ENCODE peak calls at places on chromosomes 6 and 20, in six cellular contexts. One of them, this sample, is unnamed.

GRCh38 chr20:346640-347316 is at the start of gene NRSN2:
- DNase-seq in NT2/D1: no peak
- DNase-seq in stomach: peak
- DNase-seq in NCI-H1694 treated with DMSO at 0.1 percent for 48 hours: peak
- DNase-seq in iris pigment epithelial cell: peak
- DNase-seq in activated T-cell treated with anti-CD3 and anti-CD28 coated beads for 1 hour: no peak
- DNase-seq in this sample: peak

GRCh38 chr20:15902493-15902892 is 670.8 kb downstream of the KIF16B start:
- DNase-seq in NT2/D1: peak
- DNase-seq in stomach: no peak
- DNase-seq in NCI-H1694 treated with DMSO at 0.1 percent for 48 hours: no peak
- DNase-seq in iris pigment epithelial cell: no peak
- DNase-seq in activated T-cell treated with anti-CD3 and anti-CD28 coated beads for 1 hour: no peak
- DNase-seq in this sample: no peak

GRCh38 chr20:4008877-4009276 is 6.5 kb downstream of the RNF24 start:
- DNase-seq in NT2/D1: no peak
- DNase-seq in stomach: no peak
- DNase-seq in NCI-H1694 treated with DMSO at 0.1 percent for 48 hours: no peak
- DNase-seq in iris pigment epithelial cell: no peak
- DNase-seq in activated T-cell treated with anti-CD3 and anti-CD28 coated beads for 1 hour: no peak
- DNase-seq in this sample: no peak

GRCh38 chr6:68834561-68834960 is 199.5 kb downstream of the ADGRB3 start:
- DNase-seq in NT2/D1: no peak
- DNase-seq in stomach: no peak
- DNase-seq in NCI-H1694 treated with DMSO at 0.1 percent for 48 hours: no peak
- DNase-seq in iris pigment epithelial cell: peak
- DNase-seq in activated T-cell treated with anti-CD3 and anti-CD28 coated beads for 1 hour: no peak
- DNase-seq in this sample: peak

GRCh38 chr6:109720336-109720735 is 29.2 kb downstream of the FIG4 start:
- DNase-seq in NT2/D1: no peak
- DNase-seq in stomach: no peak
- DNase-seq in NCI-H1694 treated with DMSO at 0.1 percent for 48 hours: no peak
- DNase-seq in iris pigment epithelial cell: no peak
- DNase-seq in activated T-cell treated with anti-CD3 and anti-CD28 coated beads for 1 hour: no peak
- DNase-seq in this sample: no peak

GRCh38 chr6:136685540-136686108 is 106.7 kb downstream of the MAP3K5 start:
- DNase-seq in NT2/D1: no peak
- DNase-seq in stomach: no peak
- DNase-seq in NCI-H1694 treated with DMSO at 0.1 percent for 48 hours: no peak
- DNase-seq in iris pigment epithelial cell: no peak
- DNase-seq in activated T-cell treated with anti-CD3 and anti-CD28 coated beads for 1 hour: no peak
- DNase-seq in this sample: no peak

GRCh38 chr6:137958809-137959565 is 91.9 kb downstream of the TNFAIP3 start:
- DNase-seq in NT2/D1: no peak
- DNase-seq in stomach: no peak
- DNase-seq in NCI-H1694 treated with DMSO at 0.1 percent for 48 hours: peak
- DNase-seq in iris pigment epithelial cell: peak
- DNase-seq in activated T-cell treated with anti-CD3 and anti-CD28 coated beads for 1 hour: no peak
- DNase-seq in this sample: no peak

GRCh38 chr20:1185781-1186334 is 1.1 kb upstream of the TMEM74B start:
- DNase-seq in NT2/D1: peak
- DNase-seq in stomach: peak
- DNase-seq in NCI-H1694 treated with DMSO at 0.1 percent for 48 hours: no peak
- DNase-seq in iris pigment epithelial cell: peak
- DNase-seq in activated T-cell treated with anti-CD3 and anti-CD28 coated beads for 1 hour: peak
- DNase-seq in this sample: peak

GRCh38 chr6:26234421-26235239 is 130.4 kb upstream of the BTN3A2 start:
- DNase-seq in NT2/D1: peak
- DNase-seq in stomach: peak
- DNase-seq in NCI-H1694 treated with DMSO at 0.1 percent for 48 hours: no peak
- DNase-seq in iris pigment epithelial cell: peak
- DNase-seq in activated T-cell treated with anti-CD3 and anti-CD28 coated beads for 1 hour: peak
- DNase-seq in this sample: peak

GRCh38 chr6:41818271-41819054 is 31.0 kb downstream of the TOMM6 start:
- DNase-seq in NT2/D1: no peak
- DNase-seq in stomach: no peak
- DNase-seq in NCI-H1694 treated with DMSO at 0.1 percent for 48 hours: no peak
- DNase-seq in iris pigment epithelial cell: peak
- DNase-seq in activated T-cell treated with anti-CD3 and anti-CD28 coated beads for 1 hour: no peak
- DNase-seq in this sample: no peak

GRCh38 chr6:74645108-74645849 is 560.6 kb downstream of the COL12A1 start:
- DNase-seq in NT2/D1: peak
- DNase-seq in stomach: no peak
- DNase-seq in NCI-H1694 treated with DMSO at 0.1 percent for 48 hours: no peak
- DNase-seq in iris pigment epithelial cell: no peak
- DNase-seq in activated T-cell treated with anti-CD3 and anti-CD28 coated beads for 1 hour: no peak
- DNase-seq in this sample: no peak

GRCh38 chr6:73169633-73170032 is 55.7 kb downstream of the KHDC1L start:
- DNase-seq in NT2/D1: no peak
- DNase-seq in stomach: no peak
- DNase-seq in NCI-H1694 treated with DMSO at 0.1 percent for 48 hours: no peak
- DNase-seq in iris pigment epithelial cell: no peak
- DNase-seq in activated T-cell treated with anti-CD3 and anti-CD28 coated beads for 1 hour: no peak
- DNase-seq in this sample: no peak

GRCh38 chr6:105648276-105648675 is 245.4 kb upstream of the PREP start:
- DNase-seq in NT2/D1: no peak
- DNase-seq in stomach: no peak
- DNase-seq in NCI-H1694 treated with DMSO at 0.1 percent for 48 hours: no peak
- DNase-seq in iris pigment epithelial cell: no peak
- DNase-seq in activated T-cell treated with anti-CD3 and anti-CD28 coated beads for 1 hour: no peak
- DNase-seq in this sample: no peak

GRCh38 chr6:11744753-11745152 is 33.9 kb downstream of the ADTRP start:
- DNase-seq in NT2/D1: no peak
- DNase-seq in stomach: peak
- DNase-seq in NCI-H1694 treated with DMSO at 0.1 percent for 48 hours: no peak
- DNase-seq in iris pigment epithelial cell: peak
- DNase-seq in activated T-cell treated with anti-CD3 and anti-CD28 coated beads for 1 hour: no peak
- DNase-seq in this sample: no peak

GRCh38 chr6:16184554-16184953 is 53.8 kb upstream of the GMPR start:
- DNase-seq in NT2/D1: no peak
- DNase-seq in stomach: no peak
- DNase-seq in NCI-H1694 treated with DMSO at 0.1 percent for 48 hours: no peak
- DNase-seq in iris pigment epithelial cell: no peak
- DNase-seq in activated T-cell treated with anti-CD3 and anti-CD28 coated beads for 1 hour: no peak
- DNase-seq in this sample: no peak

GRCh38 chr20:1171461-1172093 is 13.2 kb downstream of the TMEM74B start:
- DNase-seq in NT2/D1: peak
- DNase-seq in stomach: no peak
- DNase-seq in NCI-H1694 treated with DMSO at 0.1 percent for 48 hours: no peak
- DNase-seq in iris pigment epithelial cell: peak
- DNase-seq in activated T-cell treated with anti-CD3 and anti-CD28 coated beads for 1 hour: no peak
- DNase-seq in this sample: no peak

GRCh38 chr6:89289710-89290109 is 25.4 kb downstream of the GABRR2 start:
- DNase-seq in NT2/D1: no peak
- DNase-seq in stomach: no peak
- DNase-seq in NCI-H1694 treated with DMSO at 0.1 percent for 48 hours: no peak
- DNase-seq in iris pigment epithelial cell: no peak
- DNase-seq in activated T-cell treated with anti-CD3 and anti-CD28 coated beads for 1 hour: no peak
- DNase-seq in this sample: no peak

GRCh38 chr6:67952121-67952520 is 683.0 kb upstream of the ADGRB3 start:
- DNase-seq in NT2/D1: no peak
- DNase-seq in stomach: no peak
- DNase-seq in NCI-H1694 treated with DMSO at 0.1 percent for 48 hours: no peak
- DNase-seq in iris pigment epithelial cell: peak
- DNase-seq in activated T-cell treated with anti-CD3 and anti-CD28 coated beads for 1 hour: no peak
- DNase-seq in this sample: no peak

GRCh38 chr20:62953167-62953838 is 794 bp downstream of the SLC17A9 start:
- DNase-seq in NT2/D1: no peak
- DNase-seq in stomach: no peak
- DNase-seq in NCI-H1694 treated with DMSO at 0.1 percent for 48 hours: no peak
- DNase-seq in iris pigment epithelial cell: no peak
- DNase-seq in activated T-cell treated with anti-CD3 and anti-CD28 coated beads for 1 hour: no peak
- DNase-seq in this sample: no peak

GRCh38 chr6:123926000-123926399 is 122.3 kb downstream of the NKAIN2 start:
- DNase-seq in NT2/D1: no peak
- DNase-seq in stomach: no peak
- DNase-seq in NCI-H1694 treated with DMSO at 0.1 percent for 48 hours: no peak
- DNase-seq in iris pigment epithelial cell: peak
- DNase-seq in activated T-cell treated with anti-CD3 and anti-CD28 coated beads for 1 hour: no peak
- DNase-seq in this sample: no peak

GRCh38 chr20:15923030-15923776 is 650.0 kb downstream of the KIF16B start:
- DNase-seq in NT2/D1: no peak
- DNase-seq in stomach: no peak
- DNase-seq in NCI-H1694 treated with DMSO at 0.1 percent for 48 hours: no peak
- DNase-seq in iris pigment epithelial cell: no peak
- DNase-seq in activated T-cell treated with anti-CD3 and anti-CD28 coated beads for 1 hour: no peak
- DNase-seq in this sample: no peak

GRCh38 chr6:51137777-51138176 is 319.1 kb downstream of the TFAP2B start:
- DNase-seq in NT2/D1: no peak
- DNase-seq in stomach: no peak
- DNase-seq in NCI-H1694 treated with DMSO at 0.1 percent for 48 hours: no peak
- DNase-seq in iris pigment epithelial cell: no peak
- DNase-seq in activated T-cell treated with anti-CD3 and anti-CD28 coated beads for 1 hour: no peak
- DNase-seq in this sample: no peak

GRCh38 chr6:32195652-32195901 is 3.1 kb upstream of the GPSM3 start:
- DNase-seq in NT2/D1: peak
- DNase-seq in stomach: peak
- DNase-seq in NCI-H1694 treated with DMSO at 0.1 percent for 48 hours: peak
- DNase-seq in iris pigment epithelial cell: peak
- DNase-seq in activated T-cell treated with anti-CD3 and anti-CD28 coated beads for 1 hour: peak
- DNase-seq in this sample: peak

GRCh38 chr6:45462190-45463134 is 84.7 kb upstream of the SUPT3H start:
- DNase-seq in NT2/D1: no peak
- DNase-seq in stomach: no peak
- DNase-seq in NCI-H1694 treated with DMSO at 0.1 percent for 48 hours: no peak
- DNase-seq in iris pigment epithelial cell: no peak
- DNase-seq in activated T-cell treated with anti-CD3 and anti-CD28 coated beads for 1 hour: no peak
- DNase-seq in this sample: no peak